ENCODE peak calls at places on chromosomes 11 and 22, in six cellular contexts. One of them, this sample, is unnamed.

GRCh38 chr11:31445621-31446020 is 63.8 kb downstream of the IMMP1L start:
- DNase-seq in neural progenitor cell: no peak
- DNase-seq in IMR-90: no peak
- DNase-seq in HCT116: no peak
- DNase-seq in fibroblast of lung: no peak
- DNase-seq in mammary epithelial cell: no peak
- DNase-seq in this sample: no peak

GRCh38 chr11:72627594-72628281 is 46.5 kb downstream of the PDE2A start:
- DNase-seq in neural progenitor cell: no peak
- DNase-seq in IMR-90: no peak
- DNase-seq in HCT116: no peak
- DNase-seq in fibroblast of lung: no peak
- DNase-seq in mammary epithelial cell: no peak
- DNase-seq in this sample: no peak

GRCh38 chr11:110069158-110069737 is 23.9 kb upstream of the ZC3H12C start:
- DNase-seq in neural progenitor cell: no peak
- DNase-seq in IMR-90: peak
- DNase-seq in HCT116: peak
- DNase-seq in fibroblast of lung: peak
- DNase-seq in mammary epithelial cell: peak
- DNase-seq in this sample: peak

GRCh38 chr22:27993774-27994350 is 74.8 kb upstream of the PITPNB start:
- DNase-seq in neural progenitor cell: no peak
- DNase-seq in IMR-90: no peak
- DNase-seq in HCT116: no peak
- DNase-seq in fibroblast of lung: no peak
- DNase-seq in mammary epithelial cell: no peak
- DNase-seq in this sample: no peak

GRCh38 chr11:131944709-131945108 is 574.3 kb downstream of the NTM start:
- DNase-seq in neural progenitor cell: no peak
- DNase-seq in IMR-90: peak
- DNase-seq in HCT116: no peak
- DNase-seq in fibroblast of lung: peak
- DNase-seq in mammary epithelial cell: no peak
- DNase-seq in this sample: no peak

GRCh38 chr11:76613901-76614300 is 56.6 kb downstream of the LRRC32 start:
- DNase-seq in neural progenitor cell: no peak
- DNase-seq in IMR-90: no peak
- DNase-seq in HCT116: no peak
- DNase-seq in fibroblast of lung: no peak
- DNase-seq in mammary epithelial cell: no peak
- DNase-seq in this sample: no peak

GRCh38 chr22:35582861-35583670 is 34.1 kb downstream of the MB start:
- DNase-seq in neural progenitor cell: peak
- DNase-seq in IMR-90: peak
- DNase-seq in HCT116: peak
- DNase-seq in fibroblast of lung: peak
- DNase-seq in mammary epithelial cell: no peak
- DNase-seq in this sample: peak

GRCh38 chr11:134328433-134328832 is 3.4 kb upstream of the GLB1L2 start:
- DNase-seq in neural progenitor cell: no peak
- DNase-seq in IMR-90: no peak
- DNase-seq in HCT116: no peak
- DNase-seq in fibroblast of lung: no peak
- DNase-seq in mammary epithelial cell: no peak
- DNase-seq in this sample: no peak

DNA sequence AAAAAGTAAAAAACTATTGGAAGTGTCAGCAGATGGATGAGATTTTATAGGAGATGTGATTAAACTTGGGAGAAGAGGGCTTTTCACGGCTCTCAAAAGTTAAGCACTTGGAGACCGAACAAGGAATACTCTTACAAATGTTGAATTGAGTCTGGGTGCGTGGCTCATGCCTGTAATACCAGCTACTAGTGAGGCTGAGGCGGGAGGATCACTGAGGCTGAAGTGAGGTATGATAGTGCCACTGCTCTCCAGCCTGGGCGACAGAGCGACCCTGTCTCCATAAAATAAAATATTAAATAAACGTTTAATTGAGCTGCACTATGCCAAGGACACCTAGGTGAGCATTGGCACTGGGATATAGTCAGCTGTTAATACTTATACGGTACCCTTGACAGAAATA is 1.9 kb downstream of the CEP57 start:
- DNase-seq in neural progenitor cell: no peak
- DNase-seq in IMR-90: no peak
- DNase-seq in HCT116: no peak
- DNase-seq in fibroblast of lung: no peak
- DNase-seq in mammary epithelial cell: no peak
- DNase-seq in this sample: no peak
- H3K4me2 ChIP-seq in neural progenitor cell: peak
- H3K4me2 ChIP-seq in IMR-90: peak
- H3K4me2 ChIP-seq in HCT116: peak
- H3K4me2 ChIP-seq in fibroblast of lung: peak
- H3K4me2 ChIP-seq in mammary epithelial cell: peak
- H3K4me2 ChIP-seq in this sample: peak

GRCh38 chr11:75229466-75229865 is 11.1 kb upstream of the TPBGL start:
- DNase-seq in neural progenitor cell: no peak
- DNase-seq in IMR-90: no peak
- DNase-seq in HCT116: no peak
- DNase-seq in fibroblast of lung: no peak
- DNase-seq in mammary epithelial cell: no peak
- DNase-seq in this sample: no peak

GRCh38 chr11:75219869-75220268 is 20.7 kb upstream of the TPBGL start:
- DNase-seq in neural progenitor cell: no peak
- DNase-seq in IMR-90: no peak
- DNase-seq in HCT116: no peak
- DNase-seq in fibroblast of lung: no peak
- DNase-seq in mammary epithelial cell: no peak
- DNase-seq in this sample: no peak

GRCh38 chr11:75225794-75226193 is 14.8 kb upstream of the TPBGL start:
- DNase-seq in neural progenitor cell: no peak
- DNase-seq in IMR-90: no peak
- DNase-seq in HCT116: no peak
- DNase-seq in fibroblast of lung: no peak
- DNase-seq in mammary epithelial cell: no peak
- DNase-seq in this sample: no peak

GRCh38 chr11:75223954-75224643 is 16.5 kb upstream of the TPBGL start:
- DNase-seq in neural progenitor cell: no peak
- DNase-seq in IMR-90: no peak
- DNase-seq in HCT116: no peak
- DNase-seq in fibroblast of lung: no peak
- DNase-seq in mammary epithelial cell: no peak
- DNase-seq in this sample: no peak
- TF ChIP-seq CTCF in neural progenitor cell: no peak
- TF ChIP-seq CTCF in IMR-90: no peak
- TF ChIP-seq CTCF in HCT116: no peak
- TF ChIP-seq CTCF in fibroblast of lung: no peak
- TF ChIP-seq CTCF in mammary epithelial cell: no peak
- TF ChIP-seq CTCF in this sample: no peak

GRCh38 chr22:17120281-17120680 is 879 bp downstream of the TMEM121B start:
- DNase-seq in neural progenitor cell: peak
- DNase-seq in IMR-90: peak
- DNase-seq in HCT116: no peak
- DNase-seq in fibroblast of lung: peak
- DNase-seq in mammary epithelial cell: peak
- DNase-seq in this sample: peak

GRCh38 chr22:17118342-17118741 is 2.8 kb downstream of the TMEM121B start:
- DNase-seq in neural progenitor cell: no peak
- DNase-seq in IMR-90: no peak
- DNase-seq in HCT116: no peak
- DNase-seq in fibroblast of lung: no peak
- DNase-seq in mammary epithelial cell: no peak
- DNase-seq in this sample: no peak

GRCh38 chr22:17120711-17121234 is 387 bp downstream of the TMEM121B start:
- DNase-seq in neural progenitor cell: peak
- DNase-seq in IMR-90: no peak
- DNase-seq in HCT116: no peak
- DNase-seq in fibroblast of lung: no peak
- DNase-seq in mammary epithelial cell: no peak
- DNase-seq in this sample: no peak

GRCh38 chr22:17119481-17120202 is 1.5 kb downstream of the TMEM121B start:
- DNase-seq in neural progenitor cell: peak
- DNase-seq in IMR-90: no peak
- DNase-seq in HCT116: no peak
- DNase-seq in fibroblast of lung: peak
- DNase-seq in mammary epithelial cell: no peak
- DNase-seq in this sample: no peak

DNA sequence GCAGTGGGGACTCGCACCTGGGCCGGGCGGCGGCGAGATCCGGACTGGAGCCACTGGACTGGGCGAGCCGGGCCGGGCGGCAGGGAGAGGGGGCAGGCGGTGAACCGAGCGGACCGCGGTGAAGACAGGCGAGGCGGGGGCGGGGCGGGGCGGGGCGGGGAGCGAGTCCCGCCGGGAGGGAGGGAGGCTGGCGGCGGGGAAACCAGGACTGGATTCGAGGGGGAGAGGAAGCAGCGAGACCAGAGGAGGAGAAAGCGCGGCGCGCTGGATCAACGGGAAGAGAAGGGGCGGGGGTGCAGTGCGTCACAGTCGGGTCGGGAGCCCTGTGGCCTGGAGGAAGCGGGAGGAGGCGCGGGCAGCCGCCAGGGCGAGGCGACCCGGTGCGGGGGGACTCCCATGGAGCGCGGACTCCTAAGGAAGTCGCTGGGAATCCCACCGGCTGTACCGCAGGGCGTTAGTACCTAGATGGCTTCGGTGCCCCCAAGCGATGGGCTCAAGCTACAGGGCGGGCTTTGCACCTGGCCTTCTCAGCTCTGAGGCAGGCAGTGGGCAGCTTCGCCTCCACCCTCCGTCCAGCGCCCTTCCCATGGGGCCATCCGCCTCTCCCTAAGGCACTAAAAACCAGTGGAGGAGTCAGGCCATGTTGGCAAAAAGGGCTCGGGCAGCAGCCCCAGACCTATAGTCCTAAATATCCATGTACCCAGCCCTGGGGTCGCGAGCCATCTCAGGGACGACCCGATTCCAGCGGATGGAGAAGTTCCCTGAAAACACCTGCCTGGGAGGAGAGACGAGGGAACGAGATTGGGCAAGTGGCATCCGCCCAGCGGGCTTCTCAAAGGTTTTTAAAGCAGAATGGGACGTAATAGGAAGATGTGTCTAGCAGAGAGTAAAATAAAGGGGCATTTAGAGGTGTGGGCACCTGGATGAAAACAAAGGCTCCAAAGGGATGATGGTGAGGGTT is at the start of gene TMEM121B:
- DNase-seq in neural progenitor cell: peak
- DNase-seq in IMR-90: peak
- DNase-seq in HCT116: no peak
- DNase-seq in fibroblast of lung: peak
- DNase-seq in mammary epithelial cell: peak
- DNase-seq in this sample: peak
- H2AFZ ChIP-seq in neural progenitor cell: peak
- H2AFZ ChIP-seq in IMR-90: peak
- H2AFZ ChIP-seq in HCT116: no peak
- H2AFZ ChIP-seq in fibroblast of lung: no peak
- H2AFZ ChIP-seq in mammary epithelial cell: peak
- H2AFZ ChIP-seq in this sample: peak

DNA sequence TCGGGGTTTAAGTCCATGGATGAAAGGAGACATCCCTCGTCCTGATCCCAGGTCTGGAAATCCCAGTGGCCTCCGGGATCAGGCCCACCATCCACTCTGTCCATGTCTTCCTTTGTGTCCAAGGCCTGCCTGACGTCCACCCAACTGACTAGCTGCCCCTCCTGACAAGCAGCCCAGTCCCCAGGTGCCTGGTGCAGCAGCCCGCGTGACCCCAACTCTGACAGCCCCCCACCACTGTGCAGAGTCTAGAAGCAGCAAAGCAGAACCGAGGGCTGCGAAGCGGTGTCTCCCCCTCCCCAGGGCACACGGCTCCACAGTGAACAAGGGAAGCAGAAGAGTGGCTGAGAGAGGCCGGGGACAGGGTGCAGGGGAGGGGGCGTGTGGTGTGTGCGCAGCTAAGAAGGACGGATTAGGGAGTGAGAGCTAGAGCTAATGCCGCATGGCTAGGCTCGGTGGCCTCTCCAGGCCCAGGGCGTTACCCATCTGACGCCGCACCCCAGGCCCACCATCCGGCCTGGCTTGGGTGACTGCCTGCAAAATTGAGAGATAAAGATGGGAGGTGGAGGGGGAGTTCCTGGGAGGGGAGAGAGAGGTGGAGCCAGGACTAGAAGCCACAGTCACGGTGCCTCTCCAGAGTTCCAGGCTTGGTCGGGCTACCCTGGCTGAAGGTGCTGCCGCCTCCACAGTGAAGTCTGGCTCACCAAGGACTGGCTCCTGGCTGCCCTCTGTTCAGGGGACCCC is 16.6 kb upstream of the BAIAP2L2 start:
- DNase-seq in neural progenitor cell: peak
- DNase-seq in IMR-90: no peak
- DNase-seq in HCT116: no peak
- DNase-seq in fibroblast of lung: no peak
- DNase-seq in mammary epithelial cell: no peak
- DNase-seq in this sample: no peak
- H3K4me2 ChIP-seq in neural progenitor cell: no peak
- H3K4me2 ChIP-seq in IMR-90: no peak
- H3K4me2 ChIP-seq in HCT116: no peak
- H3K4me2 ChIP-seq in fibroblast of lung: no peak
- H3K4me2 ChIP-seq in mammary epithelial cell: no peak
- H3K4me2 ChIP-seq in this sample: no peak

GRCh38 chr11:61333638-61334433 is 808 bp downstream of the TKFC start:
- DNase-seq in neural progenitor cell: no peak
- DNase-seq in IMR-90: no peak
- DNase-seq in HCT116: no peak
- DNase-seq in fibroblast of lung: no peak
- DNase-seq in mammary epithelial cell: no peak
- DNase-seq in this sample: no peak

GRCh38 chr11:61334434-61335354 is 1.7 kb downstream of the TKFC start:
- DNase-seq in neural progenitor cell: no peak
- DNase-seq in IMR-90: peak
- DNase-seq in HCT116: no peak
- DNase-seq in fibroblast of lung: peak
- DNase-seq in mammary epithelial cell: peak
- DNase-seq in this sample: peak

GRCh38 chr11:61332823-61333637 is at the start of the genes DDB1 and TKFC:
- DNase-seq in neural progenitor cell: peak
- DNase-seq in IMR-90: peak
- DNase-seq in HCT116: peak
- DNase-seq in fibroblast of lung: peak
- DNase-seq in mammary epithelial cell: peak
- DNase-seq in this sample: peak

GRCh38 chr11:61331636-61332035 is 1.3 kb downstream of the DDB1 start:
- DNase-seq in neural progenitor cell: no peak
- DNase-seq in IMR-90: no peak
- DNase-seq in HCT116: no peak
- DNase-seq in fibroblast of lung: no peak
- DNase-seq in mammary epithelial cell: no peak
- DNase-seq in this sample: no peak

DNA sequence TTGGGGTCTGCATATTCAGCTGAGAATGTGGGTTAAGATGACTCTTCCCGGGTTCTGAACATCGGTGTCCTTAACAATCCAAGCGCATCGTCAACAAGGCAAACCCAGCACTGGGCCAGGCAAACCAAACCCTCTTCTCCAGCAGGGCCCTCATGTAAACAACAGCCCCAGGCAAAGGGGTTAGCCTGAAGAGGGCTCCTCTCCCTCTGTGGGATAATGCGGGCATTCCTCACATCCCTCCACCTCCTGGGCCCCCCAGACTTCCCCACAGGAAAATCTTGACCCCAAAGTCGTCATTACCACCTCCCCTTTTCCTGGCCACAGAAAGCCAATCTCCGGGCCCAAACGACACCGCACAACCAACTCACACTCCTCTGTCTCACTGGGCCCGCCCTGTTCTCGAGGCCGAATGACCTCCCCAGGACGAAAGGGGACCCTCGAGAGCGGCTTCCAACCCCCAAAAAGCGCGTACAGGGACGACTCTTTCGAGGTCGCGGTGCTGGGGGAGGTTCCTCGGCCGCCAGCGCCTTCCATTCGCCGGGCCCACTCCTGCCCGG is 561 bp downstream of the DDB1 start:
- DNase-seq in neural progenitor cell: peak
- DNase-seq in IMR-90: peak
- DNase-seq in HCT116: no peak
- DNase-seq in fibroblast of lung: peak
- DNase-seq in mammary epithelial cell: peak
- DNase-seq in this sample: no peak
- TF ChIP-seq CTCF in neural progenitor cell: no peak
- TF ChIP-seq CTCF in IMR-90: peak
- TF ChIP-seq CTCF in HCT116: no peak
- TF ChIP-seq CTCF in fibroblast of lung: no peak
- TF ChIP-seq CTCF in mammary epithelial cell: no peak
- TF ChIP-seq CTCF in this sample: no peak